ENCODE peak calls at places on chromosome 14, in six cellular contexts. S is IMR-90, K is mesenchymal stem cell, T is neuronal stem cell, U is H1, A is H9. L is an unnamed sample.

GRCh38 chr14:61749264-61749663 is 13.0 kb upstream of the SNAPC1 start:
- DNase-seq in S (peak), U (no peak), T (no peak), A (no peak), K (no peak), L (no peak)

GRCh38 chr14:28294834-28295440 is 471.6 kb upstream of the FOXG1 start:
- DNase-seq in K (no peak), U (no peak), A (no peak), T (no peak), S (no peak), L (peak)

GRCh38 chr14:99244960-99245340 is 27.0 kb downstream of the BCL11B start:
- DNase-seq in A (no peak), U (no peak), K (no peak), T (no peak), S (no peak), L (no peak)

GRCh38 chr14:89288114-89288513 is 128.9 kb downstream of the FOXN3 start:
- DNase-seq in S (no peak), U (no peak), A (no peak), T (no peak), K (no peak), L (no peak)

GRCh38 chr14:37262649-37263048 is 64.9 kb downstream of the MIPOL1 start:
- DNase-seq in S (no peak), K (peak), U (no peak), A (no peak), T (no peak), L (no peak)

GRCh38 chr14:24941719-24942118 is 108.2 kb downstream of the STXBP6 start:
- DNase-seq in S (no peak), K (no peak), T (no peak), A (no peak), U (no peak), L (no peak)

GRCh38 chr14:78519863-78520262 is 349.7 kb downstream of the NRXN3 start:
- DNase-seq in T (peak), U (peak), S (peak), A (peak), K (peak), L (no peak)

GRCh38 chr14:29348504-29348903 is 579.1 kb downstream of the PRKD1 start:
- DNase-seq in U (no peak), K (no peak), S (peak), T (no peak), A (no peak), L (no peak)

GRCh38 chr14:101135796-101136742 is 232.5 kb upstream of the RTL1 start:
- DNase-seq in A (no peak), K (no peak), U (no peak), T (no peak), S (no peak), L (no peak)

GRCh38 chr14:61398221-61398620 is 76.8 kb downstream of the PRKCH start:
- DNase-seq in A (no peak), S (no peak), U (no peak), K (no peak), T (no peak), L (no peak)

GRCh38 chr14:101862177-101862576 is 100.7 kb downstream of the PPP2R5C start:
- DNase-seq in U (no peak), K (no peak), A (no peak), T (no peak), S (peak), L (no peak)

GRCh38 chr14:95891742-95892141 is 15.1 kb downstream of the TUNAR start:
- DNase-seq in T (no peak), A (no peak), S (peak), K (no peak), U (no peak), L (peak)

GRCh38 chr14:22606380-22606779 is 8.3 kb downstream of the ABHD4 start:
- DNase-seq in T (no peak), K (no peak), U (no peak), S (peak), A (no peak), L (no peak)

GRCh38 chr14:99996951-99997571 is 68.2 kb upstream of the EVL start:
- DNase-seq in K (no peak), S (peak), T (no peak), A (no peak), U (no peak), L (peak)

GRCh38 chr14:56794088-56794556 is 16.2 kb downstream of the OTX2 start:
- DNase-seq in T (no peak), S (no peak), A (peak), U (no peak), K (no peak), L (no peak)

GRCh38 chr14:99915305-99916090 is 122.3 kb downstream of the EML1 start:
- DNase-seq in K (no peak), A (no peak), T (no peak), U (peak), S (no peak), L (no peak)

DNA sequence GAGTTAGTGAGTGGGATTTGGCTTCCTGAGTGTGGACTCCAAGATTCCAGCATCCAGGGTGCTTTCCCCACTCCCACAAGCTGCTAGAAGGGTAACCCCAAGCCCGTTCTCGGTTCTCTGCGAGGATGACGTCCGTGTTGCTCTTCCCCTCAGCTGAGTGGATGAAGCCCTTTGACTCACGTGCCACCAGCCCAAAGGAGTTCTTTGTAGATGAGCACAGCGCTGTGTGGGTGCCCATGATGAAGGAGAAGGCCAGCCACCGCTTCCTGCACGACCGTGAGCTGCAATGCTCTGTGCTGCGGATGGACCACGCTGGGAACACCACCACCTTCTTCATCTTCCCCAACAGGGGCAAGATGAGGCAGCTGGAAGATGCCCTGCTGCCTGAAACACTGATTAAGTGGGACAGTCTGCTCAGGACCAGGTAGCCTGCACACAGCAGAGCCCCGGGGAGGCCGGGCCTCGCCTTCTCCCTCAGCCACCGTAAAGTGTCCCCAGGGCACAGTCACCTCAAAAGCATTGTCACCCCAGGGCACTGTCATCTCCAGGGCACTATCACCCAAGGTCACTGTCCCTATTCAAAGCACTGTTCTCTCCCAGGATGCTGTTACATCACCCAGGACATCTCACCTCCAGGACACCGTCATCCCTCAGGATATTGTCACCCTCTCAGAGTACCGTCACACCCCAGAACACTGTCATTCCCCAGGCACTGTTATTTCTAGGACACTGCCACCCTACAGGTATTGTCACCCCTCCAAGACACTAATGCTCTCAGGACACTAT is 31.3 kb downstream of the SERPINA3 start:
- DNase-seq in U (no peak), A (no peak), S (no peak), K (no peak), T (no peak), L (no peak)
- H3K14ac ChIP-seq in U (no peak), A (no peak), S (no peak), K (no peak), T (peak), L (no peak)

DNA sequence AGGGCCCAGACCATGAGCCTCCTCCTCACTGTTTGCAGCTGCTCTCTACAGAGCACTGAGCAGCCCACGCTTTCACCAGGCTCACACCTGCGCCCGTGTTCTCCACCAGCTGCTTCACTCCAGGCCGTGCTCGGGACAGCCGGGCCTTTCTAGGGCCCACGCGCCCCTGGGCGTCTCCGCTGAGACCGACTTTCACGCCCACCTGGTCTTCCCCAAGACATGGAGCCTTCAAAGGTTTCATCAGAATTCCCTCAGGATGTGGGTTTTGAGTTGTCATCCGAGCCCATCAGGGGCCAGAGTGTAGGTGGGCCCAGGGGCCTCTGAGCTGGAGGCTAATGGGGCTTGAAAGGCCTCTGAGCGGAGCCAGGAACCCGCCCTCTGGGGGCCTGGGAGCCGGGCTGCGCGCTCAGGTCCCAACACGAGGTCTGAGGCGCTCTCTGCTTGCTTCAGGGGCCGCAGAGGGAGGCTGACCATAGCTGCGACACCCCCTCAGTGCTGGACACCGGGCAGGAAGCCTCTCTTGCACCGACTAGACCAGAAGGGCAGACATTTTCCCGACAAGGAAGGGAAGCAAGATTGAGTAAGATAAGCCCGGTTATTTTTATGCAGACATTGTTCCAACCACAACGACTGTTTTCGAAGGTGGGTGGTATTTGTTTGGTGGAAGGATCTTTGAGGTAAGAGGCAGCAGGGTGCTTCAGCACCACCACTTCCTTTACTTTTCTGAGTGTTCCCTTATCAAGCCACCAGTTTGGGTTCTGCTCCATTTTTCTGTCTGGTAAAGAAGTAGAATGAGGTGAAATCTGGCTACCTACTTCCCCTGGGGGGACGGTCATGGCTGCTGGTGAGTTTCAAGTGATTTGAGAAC is 125.0 kb upstream of the FUT8 start:
- DNase-seq in U (no peak), S (no peak), A (peak), K (no peak), T (no peak), L (no peak)
- H3K4ac ChIP-seq in U (no peak), S (no peak), A (no peak), K (no peak), T (no peak), L (peak)

DNA sequence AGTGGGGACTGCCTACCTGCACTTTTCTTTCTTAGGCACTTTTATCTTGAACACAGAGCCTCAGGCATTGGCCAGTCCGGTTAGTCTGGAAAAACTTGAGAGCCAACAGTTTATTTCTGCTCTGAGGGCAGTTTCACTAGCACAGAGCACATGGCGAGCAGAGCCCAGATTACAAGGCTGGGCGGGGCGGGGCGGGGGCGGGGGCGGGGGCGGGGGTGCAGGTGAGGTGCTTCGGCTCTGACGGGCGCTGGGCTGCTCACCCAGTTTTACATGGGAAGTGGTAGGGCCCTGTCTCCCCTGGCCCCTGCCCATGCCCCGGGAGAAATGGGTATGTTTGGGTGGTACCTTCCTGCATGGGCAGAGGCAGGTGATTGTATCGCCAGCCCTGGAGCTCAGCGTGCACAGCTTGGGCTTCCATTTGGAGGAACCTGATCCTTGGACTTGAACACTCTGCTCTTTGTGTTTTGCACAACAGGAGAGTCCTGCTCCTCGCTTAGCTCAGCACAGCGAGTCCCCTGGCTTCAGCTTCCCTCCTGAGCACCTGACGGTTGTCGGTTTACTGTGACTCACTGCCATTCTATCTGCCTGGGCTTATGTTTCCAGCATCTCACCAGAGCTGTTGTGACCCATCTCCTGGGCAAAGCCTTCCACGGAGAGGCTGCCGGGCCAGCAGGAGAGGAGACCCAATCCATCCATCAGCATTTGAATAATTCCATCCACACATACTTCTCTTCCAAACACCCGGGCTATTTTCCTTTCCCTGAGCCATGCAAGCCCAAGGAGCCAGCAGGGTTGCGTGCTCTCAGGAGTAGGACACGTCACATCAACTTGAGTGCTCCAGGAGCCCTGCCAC is 108.5 kb downstream of the ARF6 start:
- DNase-seq in A (peak), S (peak), K (peak), T (no peak), U (peak), L (peak)
- H2BK120ac ChIP-seq in A (no peak), S (peak), K (peak), T (no peak), U (peak), L (peak)

GRCh38 chr14:92607702-92608429 is 94.3 kb downstream of the RIN3 start:
- DNase-seq in S (peak), T (no peak), A (no peak), U (no peak), K (peak), L (no peak)

GRCh38 chr14:92609955-92610354 is 96.4 kb downstream of the RIN3 start:
- DNase-seq in K (no peak), S (no peak), U (no peak), A (no peak), T (no peak), L (no peak)

GRCh38 chr14:92605274-92605940 is 91.8 kb downstream of the RIN3 start:
- DNase-seq in K (no peak), S (no peak), T (no peak), A (no peak), U (no peak), L (no peak)

GRCh38 chr14:92610849-92611271 is 97.3 kb downstream of the RIN3 start:
- DNase-seq in A (no peak), S (no peak), U (no peak), T (no peak), K (no peak), L (no peak)

GRCh38 chr14:92607251-92607650 is 93.7 kb downstream of the RIN3 start:
- DNase-seq in A (no peak), T (no peak), S (no peak), U (no peak), K (no peak), L (peak)
- H3K14ac ChIP-seq in A (no peak), T (no peak), S (no peak), U (no peak), K (no peak), L (no peak)

GRCh38 chr14:55084648-55085441 is 33.4 kb downstream of the MAPK1IP1L start:
- DNase-seq in A (no peak), S (no peak), T (no peak), K (no peak), U (no peak), L (no peak)
- H3K4ac ChIP-seq in A (no peak), S (no peak), T (no peak), K (no peak), U (no peak), L (no peak)